ENCODE peak calls at places on chromosomes 7 and 10, in four cellular contexts. One of them, this sample, is unnamed.

GRCh38 chr10:5665380-5666323 is 743 bp downstream of the ASB13 start:
- DNase-seq in GM12878: no peak
- DNase-seq in H1: no peak
- DNase-seq in K562: peak
- DNase-seq in this sample: peak

GRCh38 chr7:146966274-146966673 is 849.7 kb downstream of the CNTNAP2 start:
- DNase-seq in GM12878: no peak
- DNase-seq in H1: no peak
- DNase-seq in K562: no peak
- DNase-seq in this sample: no peak

GRCh38 chr10:128078136-128078969 is 47.9 kb downstream of the MKI67 start:
- DNase-seq in GM12878: no peak
- DNase-seq in H1: peak
- DNase-seq in K562: peak
- DNase-seq in this sample: peak

GRCh38 chr7:5649658-5650057 is 131.8 kb downstream of the RNF216 start:
- DNase-seq in GM12878: no peak
- DNase-seq in H1: no peak
- DNase-seq in K562: no peak
- DNase-seq in this sample: no peak

GRCh38 chr10:103470755-103471653 is 8.0 kb downstream of the CALHM3 start:
- DNase-seq in GM12878: peak
- DNase-seq in H1: no peak
- DNase-seq in K562: peak
- DNase-seq in this sample: no peak

GRCh38 chr7:148104924-148105323 is 485.6 kb upstream of the C7orf33 start:
- DNase-seq in GM12878: no peak
- DNase-seq in H1: no peak
- DNase-seq in K562: no peak
- DNase-seq in this sample: no peak

GRCh38 chr10:82037076-82037475 is 162.1 kb downstream of the NRG3 start:
- DNase-seq in GM12878: no peak
- DNase-seq in H1: no peak
- DNase-seq in K562: no peak
- DNase-seq in this sample: no peak

GRCh38 chr7:69067397-69067796 is 530.9 kb upstream of the AUTS2 start:
- DNase-seq in GM12878: no peak
- DNase-seq in H1: peak
- DNase-seq in K562: peak
- DNase-seq in this sample: no peak

GRCh38 chr10:70832852-70833542 is 17.2 kb downstream of the SGPL1 start:
- DNase-seq in GM12878: no peak
- DNase-seq in H1: no peak
- DNase-seq in K562: no peak
- DNase-seq in this sample: no peak

GRCh38 chr7:134771889-134772288 is 7.5 kb upstream of the CALD1 start:
- DNase-seq in GM12878: no peak
- DNase-seq in H1: no peak
- DNase-seq in K562: no peak
- DNase-seq in this sample: peak

GRCh38 chr10:114709966-114710365 is 51.9 kb upstream of the ABLIM1 start:
- DNase-seq in GM12878: no peak
- DNase-seq in H1: no peak
- DNase-seq in K562: no peak
- DNase-seq in this sample: no peak

GRCh38 chr10:5297466-5297865 is 67.3 kb upstream of the UCN3 start:
- DNase-seq in GM12878: no peak
- DNase-seq in H1: no peak
- DNase-seq in K562: no peak
- DNase-seq in this sample: no peak

GRCh38 chr10:34768261-34768971 is 46.7 kb downstream of the PARD3 start:
- DNase-seq in GM12878: no peak
- DNase-seq in H1: no peak
- DNase-seq in K562: no peak
- DNase-seq in this sample: no peak

GRCh38 chr7:129797224-129797789 is 155.5 kb downstream of the UBE2H start:
- DNase-seq in GM12878: no peak
- DNase-seq in H1: no peak
- DNase-seq in K562: no peak
- DNase-seq in this sample: no peak

GRCh38 chr10:118687472-118687871 is 67.3 kb downstream of the CACUL1 start:
- DNase-seq in GM12878: no peak
- DNase-seq in H1: no peak
- DNase-seq in K562: no peak
- DNase-seq in this sample: no peak

GRCh38 chr7:54689394-54690058 is 69.5 kb downstream of the SEC61G start:
- DNase-seq in GM12878: no peak
- DNase-seq in H1: no peak
- DNase-seq in K562: no peak
- DNase-seq in this sample: no peak
- TF ChIP-seq RFX5 in GM12878: no peak
- TF ChIP-seq RFX5 in H1: no peak
- TF ChIP-seq RFX5 in K562: no peak
- TF ChIP-seq RFX5 in this sample: no peak

GRCh38 chr10:79184141-79184625 is 115.4 kb downstream of the ZMIZ1 start:
- DNase-seq in GM12878: no peak
- DNase-seq in H1: no peak
- DNase-seq in K562: no peak
- DNase-seq in this sample: peak
- TF ChIP-seq ZNF274 in GM12878: no peak
- TF ChIP-seq ZNF274 in H1: no peak
- TF ChIP-seq ZNF274 in K562: no peak
- TF ChIP-seq ZNF274 in this sample: no peak

DNA sequence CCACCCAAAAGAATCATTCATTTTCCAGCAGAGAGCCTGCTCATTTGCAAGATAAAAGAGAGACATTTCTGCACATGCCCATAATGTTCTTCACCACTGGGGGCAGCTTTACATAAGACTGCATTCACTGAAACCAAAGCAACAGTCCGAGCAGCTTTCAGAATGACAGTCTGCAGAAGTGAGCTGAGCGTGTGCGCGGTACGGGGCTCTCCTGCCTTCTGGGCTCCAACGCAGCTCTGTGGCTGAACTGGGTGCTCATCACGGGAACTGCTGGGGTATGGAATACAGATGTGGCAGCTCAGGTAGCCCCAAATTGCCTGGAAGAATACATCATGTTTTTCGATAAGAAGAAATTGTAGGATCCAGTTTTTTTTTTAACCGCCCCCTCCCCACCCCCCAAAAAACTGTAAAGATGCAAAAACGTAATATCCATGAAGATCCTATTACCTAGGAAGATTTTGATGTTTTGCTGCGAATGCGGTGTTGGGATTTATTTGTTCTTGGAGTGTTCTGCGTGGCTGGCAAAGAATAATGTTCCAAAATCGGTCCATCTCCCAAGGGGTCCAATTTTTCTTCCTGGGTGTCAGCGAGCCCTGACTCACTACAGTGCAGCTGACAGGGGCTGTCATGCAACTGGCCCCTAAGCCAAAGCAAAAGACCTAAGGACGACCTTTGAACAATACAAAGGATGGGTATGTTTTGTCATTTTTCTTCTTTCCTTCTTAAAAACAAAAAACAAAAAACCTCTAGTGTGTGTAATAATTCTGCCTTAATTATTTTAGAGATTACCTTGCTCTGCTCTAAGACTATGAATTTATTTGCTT is at the start of gene LRRTM3:
- DNase-seq in GM12878: peak
- DNase-seq in H1: peak
- DNase-seq in K562: peak
- DNase-seq in this sample: peak
- TF ChIP-seq RFX5 in GM12878: no peak
- TF ChIP-seq RFX5 in H1: no peak
- TF ChIP-seq RFX5 in K562: no peak
- TF ChIP-seq RFX5 in this sample: no peak

GRCh38 chr7:50661345-50662058 is 96.3 kb upstream of the DDC start:
- DNase-seq in GM12878: no peak
- DNase-seq in H1: no peak
- DNase-seq in K562: no peak
- DNase-seq in this sample: no peak
- TF ChIP-seq ZNF274 in GM12878: no peak
- TF ChIP-seq ZNF274 in H1: no peak
- TF ChIP-seq ZNF274 in K562: no peak
- TF ChIP-seq ZNF274 in this sample: no peak

GRCh38 chr10:79604294-79604693 is 6.4 kb upstream of the SFTPA1 start:
- DNase-seq in GM12878: no peak
- DNase-seq in H1: no peak
- DNase-seq in K562: no peak
- DNase-seq in this sample: no peak
- TF ChIP-seq RFX5 in GM12878: no peak
- TF ChIP-seq RFX5 in H1: no peak
- TF ChIP-seq RFX5 in K562: no peak
- TF ChIP-seq RFX5 in this sample: no peak

DNA sequence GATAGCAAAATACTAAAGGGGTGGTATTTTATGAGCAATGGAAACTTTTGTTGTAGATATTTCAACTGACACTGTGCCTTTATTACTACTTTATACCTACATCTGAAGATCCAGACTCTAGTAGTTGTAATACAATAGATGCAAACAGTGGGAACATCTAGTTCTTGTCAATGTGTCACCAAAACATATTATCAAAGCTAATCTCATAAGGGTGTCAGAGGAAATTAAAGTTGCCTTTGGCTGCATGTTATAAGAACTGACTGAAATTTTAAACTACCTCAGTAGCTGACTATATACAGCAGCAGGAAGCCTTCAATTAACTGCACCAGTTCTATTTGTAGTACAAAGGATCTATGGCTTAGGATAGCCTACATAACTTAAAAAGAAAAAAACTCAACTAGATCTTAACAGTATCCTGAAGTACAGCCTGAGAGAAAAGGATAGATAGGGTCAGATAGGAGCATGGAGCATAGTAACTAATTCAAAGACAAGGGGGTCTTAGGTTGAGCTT is 30.9 kb downstream of the HDAC9 start:
- DNase-seq in GM12878: no peak
- DNase-seq in H1: no peak
- DNase-seq in K562: no peak
- DNase-seq in this sample: no peak
- TF ChIP-seq ZNF274 in GM12878: no peak
- TF ChIP-seq ZNF274 in H1: no peak
- TF ChIP-seq ZNF274 in K562: no peak
- TF ChIP-seq ZNF274 in this sample: no peak

DNA sequence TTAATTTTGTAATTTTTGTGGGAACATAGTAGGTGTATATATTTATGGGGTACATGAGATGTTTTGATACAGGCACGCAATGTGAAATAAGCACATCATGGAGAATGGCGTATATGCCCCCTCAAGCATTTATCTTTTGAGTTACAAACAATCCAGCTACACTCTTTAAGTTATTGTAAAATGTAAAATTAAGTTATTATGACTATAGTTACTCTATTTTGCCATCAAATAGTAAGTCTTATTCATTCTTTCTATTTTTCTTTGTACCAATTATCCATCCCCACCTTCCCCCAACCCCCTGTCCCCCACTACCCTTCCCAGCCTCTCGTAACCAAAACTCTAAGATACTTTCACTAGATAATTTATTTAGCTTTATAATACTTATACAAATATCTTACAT is 7.8 kb upstream of the PNPLA8 start:
- DNase-seq in GM12878: no peak
- DNase-seq in H1: no peak
- DNase-seq in K562: no peak
- DNase-seq in this sample: no peak
- TF ChIP-seq RFX5 in GM12878: no peak
- TF ChIP-seq RFX5 in H1: no peak
- TF ChIP-seq RFX5 in K562: no peak
- TF ChIP-seq RFX5 in this sample: no peak